ENCODE peak calls at places on chromosome 6, in five cellular contexts. Z is pancreas, H is uterus, E is PC-9, X is lower lobe of right lung. V is an unnamed sample.

GRCh38 chr6:138086573-138087196 is 20.5 kb downstream of the PERP start:
- DNase-seq in E (peak; percentile 47), H (no peak), X (no peak), Z (no peak), V (no peak)

GRCh38 chr6:56764081-56764566 is 121.4 kb upstream of the DST start:
- DNase-seq in H (no peak), X (no peak), E (peak; percentile 12), Z (no peak), V (no peak)

GRCh38 chr6:157066781-157067491 is 256.4 kb downstream of the TMEM242 start:
- DNase-seq in X (no peak), Z (no peak), E (no peak), H (no peak), V (no peak)

GRCh38 chr6:8177721-8178120 is 75.4 kb upstream of the EEF1E1 start:
- DNase-seq in X (no peak), E (no peak), H (no peak), Z (no peak), V (no peak)

GRCh38 chr6:152054441-152054840 is 247.0 kb downstream of the ESR1 start:
- DNase-seq in Z (no peak), E (peak; percentile 15), X (no peak), H (peak; percentile 29), V (no peak)

GRCh38 chr6:31379850-31380249 is 22.9 kb upstream of the HLA-B start:
- DNase-seq in H (no peak), E (no peak), Z (no peak), X (no peak), V (no peak)

GRCh38 chr6:164929155-164929977 is 380.0 kb downstream of the C6orf118 start:
- DNase-seq in X (no peak), Z (no peak), E (no peak), H (no peak), V (no peak)

GRCh38 chr6:108250240-108250866 is 10.5 kb downstream of the SNX3 start:
- DNase-seq in E (no peak), X (no peak), H (no peak), Z (no peak), V (no peak)

GRCh38 chr6:67683960-67684359 is 951.1 kb upstream of the ADGRB3 start:
- DNase-seq in Z (no peak), E (no peak), X (no peak), H (no peak), V (no peak)

GRCh38 chr6:142373268-142374089 is 71.7 kb downstream of the ADGRG6 start:
- DNase-seq in X (no peak), E (no peak), H (no peak), Z (no peak), V (no peak)

GRCh38 chr6:35240838-35241801 is 18.4 kb upstream of the ZNF76 start:
- DNase-seq in X (peak; percentile 82), E (peak; percentile 85), H (peak; percentile 56), Z (peak; percentile 89), V (peak; percentile 60)

GRCh38 chr6:4676016-4676415 is 100.2 kb upstream of the CDYL start:
- DNase-seq in E (no peak), H (no peak), X (no peak), Z (no peak), V (peak; percentile 74)

GRCh38 chr6:7542878-7543394 is 1.5 kb downstream of the DSP start:
- DNase-seq in Z (peak; percentile 92), X (peak; percentile 58), H (peak; percentile 30), E (peak; percentile 69), V (peak; percentile 93)

GRCh38 chr6:125153541-125154183 is at the start of gene TPD52L1:
- DNase-seq in H (peak; percentile 55), Z (peak; percentile 94), X (peak; percentile 88), E (peak; percentile 84), V (peak; percentile 91)

GRCh38 chr6:149962461-149963211 is 1.1 kb upstream of the ULBP1 start:
- DNase-seq in E (no peak), H (no peak), X (no peak), Z (no peak), V (peak; percentile 82)

GRCh38 chr6:83954371-83954770 is 79.2 kb upstream of the MRAP2 start:
- DNase-seq in H (no peak), E (no peak), Z (no peak), X (no peak), V (no peak)

GRCh38 chr6:43761666-43762409 is 8.2 kb upstream of the VEGFA start:
- DNase-seq in H (no peak), E (no peak), Z (no peak), X (peak; percentile 37), V (peak; percentile 79)

GRCh38 chr6:44464051-44464450 is 76.5 kb downstream of the CDC5L start:
- DNase-seq in X (no peak), Z (no peak), H (no peak), E (no peak), V (peak; percentile 70)

GRCh38 chr6:152313542-152314482 is 323.4 kb downstream of the SYNE1 start:
- DNase-seq in Z (no peak), E (no peak), X (no peak), H (no peak), V (no peak)

GRCh38 chr6:146543940-146544661 is 468 bp downstream of the RAB32 start:
- DNase-seq in Z (peak; percentile 82), E (no peak), X (peak; percentile 71), H (peak; percentile 39), V (peak; percentile 89)

GRCh38 chr6:98844244-98845161 is 10.1 kb downstream of the POU3F2 start:
- DNase-seq in X (no peak), Z (peak; percentile 55), H (no peak), E (no peak), V (no peak)

GRCh38 chr6:130955755-130956154 is 107.3 kb downstream of the EPB41L2 start:
- DNase-seq in X (no peak), Z (no peak), E (no peak), H (no peak), V (no peak)

GRCh38 chr6:119255492-119255891 is 94.1 kb downstream of the MAN1A1 start:
- DNase-seq in H (no peak), X (no peak), E (no peak), Z (no peak), V (no peak)

GRCh38 chr6:36545767-36546663 is 1.3 kb downstream of the STK38 start:
- DNase-seq in Z (no peak), X (no peak), H (peak; percentile 20), E (no peak), V (no peak)

GRCh38 chr6:90868656-90869055 is 281.8 kb upstream of the MAP3K7 start:
- DNase-seq in X (no peak), Z (no peak), H (no peak), E (no peak), V (no peak)

GRCh38 chr6:11062715-11063114 is 18.6 kb upstream of the ELOVL2 start:
- DNase-seq in X (no peak), Z (no peak), H (no peak), E (no peak), V (no peak)

GRCh38 chr6:65170273-65170672 is 536.8 kb downstream of the EYS start:
- DNase-seq in Z (no peak), E (no peak), X (no peak), H (no peak), V (no peak)

GRCh38 chr6:150346346-150346745 is 22.5 kb upstream of the IYD start:
- DNase-seq in E (no peak), Z (no peak), X (no peak), H (no peak), V (peak; percentile 54)

GRCh38 chr6:125367036-125367782 is 65.4 kb upstream of the HDDC2 start:
- DNase-seq in X (no peak), Z (no peak), H (no peak), E (no peak), V (no peak)

DNA sequence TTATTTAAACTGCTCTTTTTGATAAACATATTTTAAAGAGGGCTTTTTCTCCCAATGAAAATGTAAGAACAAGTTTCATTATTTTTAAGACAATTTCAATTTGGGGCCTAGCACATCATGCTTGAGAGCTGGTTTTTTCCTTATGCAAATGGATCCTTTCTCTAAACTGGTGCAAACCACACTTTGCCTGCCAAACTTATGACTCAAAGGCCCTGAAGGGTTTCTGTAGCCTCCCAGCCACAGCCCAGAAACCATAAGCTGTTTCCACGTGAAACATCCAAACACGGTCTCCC is 451 bp upstream of the HSF2 start:
- DNase-seq in Z (no peak), X (no peak), H (no peak), E (no peak), V (no peak)
- H3K4me3 ChIP-seq in Z (peak overlapping the region; percentile 95), X (peak overlapping the region; percentile 99), H (no peak overlapping the region), E (peak overlapping the region; percentile 42), V (no peak overlapping the region)

GRCh38 chr6:3330199-3330598 is 71.5 kb downstream of the PSMG4 start:
- DNase-seq in Z (no peak), H (no peak), X (no peak), E (no peak), V (no peak)
- TF ChIP-seq CTCF in Z (no peak), H (no peak), X (no peak), E (no peak), V (no peak)

GRCh38 chr6:16758163-16758975 is 2.9 kb downstream of the ATXN1 start:
- DNase-seq in E (no peak), X (no peak), Z (no peak), H (no peak), V (no peak)
- H3K4me3 ChIP-seq in E (peak overlapping the region; percentile 84), X (peak overlapping the region; percentile 73), Z (peak overlapping the region; percentile 80), H (peak overlapping the region; percentile 86), V (no peak overlapping the region)

DNA sequence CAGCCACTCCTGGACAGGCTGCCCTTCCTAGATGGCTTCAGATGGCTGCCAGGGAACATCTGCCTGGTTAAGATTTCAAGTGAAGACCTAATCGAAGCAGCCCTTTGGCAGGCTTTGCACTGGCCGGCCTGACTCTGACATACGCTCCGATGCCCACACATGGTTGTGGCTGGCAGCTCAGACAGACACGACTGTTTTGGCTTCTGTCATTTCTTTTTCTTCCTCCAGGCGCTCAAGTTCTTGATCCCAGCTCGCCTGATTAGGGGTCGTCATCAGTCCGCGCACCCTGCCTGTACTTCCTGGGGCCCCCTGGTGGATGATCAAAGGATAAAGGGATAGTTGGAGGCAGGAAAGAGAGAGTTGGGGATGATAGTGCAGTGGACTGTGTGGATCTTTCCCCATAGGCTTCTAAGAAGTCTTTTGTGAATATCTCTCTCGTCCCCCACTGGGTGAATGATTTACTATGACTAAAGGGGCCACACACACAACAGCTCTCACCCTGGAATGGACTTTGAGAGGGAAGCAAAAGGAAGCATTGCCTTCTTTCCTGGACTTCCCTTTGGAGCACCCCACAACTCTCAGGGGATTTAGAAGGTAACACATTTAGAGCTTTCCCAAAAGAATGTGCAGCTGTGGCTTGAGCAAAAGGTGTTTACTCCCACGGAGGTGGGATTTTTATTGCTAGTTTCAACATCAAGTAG is 21.4 kb upstream of the TRAM2 start:
- DNase-seq in E (no peak), H (peak; percentile 78), Z (no peak), X (no peak), V (no peak)
- TF ChIP-seq CTCF in E (peak; percentile 60), H (peak; percentile 60), Z (peak; percentile 40), X (peak; percentile 64), V (no peak)

DNA sequence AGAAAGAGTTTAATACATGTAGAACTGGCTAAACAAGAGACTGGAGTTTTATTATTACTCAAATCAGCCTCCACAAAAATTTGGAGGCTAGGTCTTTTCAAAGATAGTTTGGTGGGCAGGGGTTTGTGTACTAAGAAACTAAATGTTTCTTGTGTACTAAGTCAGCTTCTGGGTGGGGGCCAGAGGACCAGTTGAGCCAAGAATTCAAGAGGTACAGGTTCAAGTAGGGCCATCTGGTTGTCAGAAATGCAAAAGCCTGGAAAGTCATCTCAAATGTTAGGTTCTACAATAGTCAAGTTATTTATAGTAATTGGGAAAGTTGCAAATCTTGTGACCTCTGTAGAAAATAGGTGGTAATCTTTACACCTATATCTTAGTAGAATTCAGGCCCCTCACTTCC is 51.7 kb downstream of the CEP43 start:
- DNase-seq in E (no peak), Z (no peak), H (no peak), X (no peak), V (no peak)
- H3K4me3 ChIP-seq in E (no peak overlapping the region), Z (no peak overlapping the region), H (no peak overlapping the region), X (no peak overlapping the region), V (no peak overlapping the region)

GRCh38 chr6:53066059-53066406 is 829 bp downstream of the FBXO9 start:
- DNase-seq in X (peak; percentile 64), H (peak; percentile 32), Z (peak; percentile 82), E (peak; percentile 29), V (peak; percentile 90)
- TF ChIP-seq CTCF in X (no peak), H (no peak), Z (no peak), E (no peak), V (no peak)

V was measured in lower leg skin.